ENCODE peak calls at places on chromosomes 12 and 14, in five cellular contexts. S is naive thymus-derived CD4-positive, alpha-beta T cell; N is neural progenitor cell; H is A549; I is left ventricle myocardium inferior. P is an unnamed sample.

GRCh38 chr14:54711812-54712211 is 144.9 kb downstream of the SAMD4A start:
- DNase-seq in S (no peak), I (no peak), N (no peak), H (no peak), P (no peak)

GRCh38 chr14:74763803-74764531 is 851 bp downstream of the YLPM1 start:
- DNase-seq in I (no peak), S (no peak), H (no peak), N (peak; percentile 44), P (no peak)

GRCh38 chr12:30996255-30996654 is 69.7 kb downstream of the TSPAN11 start:
- DNase-seq in N (no peak), S (no peak), H (no peak), I (no peak), P (no peak)

GRCh38 chr12:46071335-46071734 is 81.0 kb upstream of the SCAF11 start:
- DNase-seq in H (peak; percentile 9), N (no peak), S (no peak), I (no peak), P (no peak)

GRCh38 chr12:6860942-6861341 is 6.4 kb upstream of the TPI1 start:
- DNase-seq in H (no peak), S (no peak), N (no peak), I (no peak), P (no peak)

GRCh38 chr12:80400591-80400991 is 43.4 kb upstream of the PTPRQ start:
- DNase-seq in H (no peak), I (no peak), N (peak; percentile 60), S (no peak), P (no peak)

GRCh38 chr12:84247931-84248330 is 664.7 kb downstream of the SLC6A15 start:
- DNase-seq in S (no peak), H (no peak), I (no peak), N (no peak), P (no peak)

GRCh38 chr12:122318607-122319311 is 52.5 kb upstream of the VPS33A start:
- DNase-seq in N (no peak), I (no peak), H (peak; percentile 21), S (no peak), P (no peak)

GRCh38 chr14:71586131-71586893 is 345.9 kb upstream of the RGS6 start:
- DNase-seq in H (no peak), N (peak; percentile 62), I (no peak), S (no peak), P (no peak)

GRCh38 chr12:95054206-95054605 is 19.2 kb downstream of the NR2C1 start:
- DNase-seq in H (no peak), S (no peak), N (no peak), I (no peak), P (no peak)

GRCh38 chr14:43540948-43541347 is 966.1 kb downstream of the FSCB start:
- DNase-seq in N (peak; percentile 5), I (no peak), S (no peak), H (peak; percentile 54), P (no peak)

GRCh38 chr12:102769323-102769916 is 147.6 kb downstream of the PAH start:
- DNase-seq in H (peak; percentile 71), I (peak; percentile 23), N (peak; percentile 68), S (no peak), P (no peak)

GRCh38 chr14:54790092-54790491 is 112.5 kb downstream of the GCH1 start:
- DNase-seq in H (no peak), S (no peak), N (no peak), I (no peak), P (no peak)

GRCh38 chr12:117228239-117228638 is 38.0 kb upstream of the FBXO21 start:
- DNase-seq in N (no peak), H (peak; percentile 61), I (no peak), S (no peak), P (no peak)

GRCh38 chr12:23535441-23535840 is 414.0 kb downstream of the SOX5 start:
- DNase-seq in H (no peak), I (no peak), S (no peak), N (no peak), P (no peak)

GRCh38 chr12:124147579-124147978 is 147.3 kb upstream of the RFLNA start:
- DNase-seq in N (no peak), I (no peak), H (no peak), S (no peak), P (no peak)

GRCh38 chr14:51954657-51955056 is 34.7 kb upstream of the RTRAF start:
- DNase-seq in H (no peak), S (no peak), I (no peak), N (no peak), P (no peak)

GRCh38 chr14:91400696-91401095 is 16.9 kb downstream of the CCDC88C start:
- DNase-seq in H (no peak), I (no peak), N (no peak), S (no peak), P (no peak)

GRCh38 chr14:93719234-93719633 is 69.1 kb downstream of the PRIMA1 start:
- DNase-seq in S (no peak), N (no peak), I (no peak), H (no peak), P (no peak)

GRCh38 chr14:69571449-69571878 is 3.2 kb downstream of the CCDC177 start:
- DNase-seq in H (peak; percentile 49), I (no peak), S (no peak), N (no peak), P (no peak)

GRCh38 chr14:69572634-69573135 is 2.0 kb downstream of the CCDC177 start:
- DNase-seq in S (no peak), H (peak; percentile 23), I (no peak), N (no peak), P (no peak)

GRCh38 chr14:69573205-69573840 is 1.3 kb downstream of the CCDC177 start:
- DNase-seq in I (no peak), S (no peak), H (peak; percentile 17), N (no peak), P (no peak)

GRCh38 chr14:69570836-69571330 is 3.8 kb downstream of the CCDC177 start:
- DNase-seq in I (no peak), H (no peak), N (no peak), S (no peak), P (no peak)

GRCh38 chr14:69571879-69572633 is 2.6 kb downstream of the CCDC177 start:
- DNase-seq in N (no peak), S (no peak), I (no peak), H (peak; percentile 50), P (no peak)
- H3K4me3 ChIP-seq in N (no peak overlapping the region), S (no peak overlapping the region), I (peak overlapping the region; percentile 66), H (peak overlapping the region; percentile 45), P (peak overlapping the region; percentile 46)

GRCh38 chr14:38256358-38256840 is 506 bp upstream of the CLEC14A start:
- DNase-seq in H (no peak), S (no peak), I (no peak), N (peak; percentile 31), P (no peak)
- H3K4me3 ChIP-seq in H (no peak overlapping the region), S (peak overlapping the region; percentile 27), I (peak overlapping the region; percentile 76), N (peak overlapping the region; percentile 55), P (peak overlapping the region; percentile 22)

DNA sequence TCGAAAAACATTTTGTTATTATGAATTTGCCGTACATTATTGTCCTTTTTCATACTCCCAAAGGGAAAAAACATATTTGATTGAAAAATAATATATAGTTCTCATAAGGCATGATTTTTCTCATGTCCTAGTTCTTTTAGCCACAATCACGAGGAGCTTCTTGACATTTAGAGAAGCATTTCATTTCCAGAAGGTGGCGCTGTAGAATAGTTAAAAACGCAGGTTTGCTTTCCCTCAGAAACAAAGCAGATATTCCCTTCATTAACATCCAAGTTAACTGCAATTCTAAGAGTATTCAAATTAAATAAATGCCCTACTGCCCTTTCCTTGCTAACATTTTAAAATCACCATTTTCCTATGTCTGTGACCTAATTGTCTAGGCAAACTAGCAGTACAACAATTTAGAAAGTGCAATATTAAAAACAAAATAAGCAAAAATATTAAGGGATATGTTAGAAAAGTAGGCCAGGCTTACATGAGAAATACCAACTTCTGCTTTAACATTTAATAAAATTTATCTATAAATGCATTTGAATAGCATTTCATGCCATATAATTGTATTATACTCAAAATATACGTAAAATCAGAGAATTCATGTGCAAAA is 10.9 kb upstream of the PIK3C2G start:
- DNase-seq in S (no peak), H (peak; percentile 66), N (peak; percentile 88), I (no peak), P (no peak)
- H3K4me3 ChIP-seq in S (no peak overlapping the region), H (no peak overlapping the region), N (no peak overlapping the region), I (no peak overlapping the region), P (no peak overlapping the region)

GRCh38 chr12:33440477-33440876 is 858 bp upstream of the SYT10 start:
- DNase-seq in H (no peak), I (no peak), S (no peak), N (no peak), P (no peak)

GRCh38 chr12:33437598-33437997 is 2.0 kb downstream of the SYT10 start:
- DNase-seq in H (no peak), N (no peak), I (no peak), S (no peak), P (no peak)

GRCh38 chr12:33438025-33438772 is 1.4 kb downstream of the SYT10 start:
- DNase-seq in H (no peak), N (peak; percentile 23), S (no peak), I (no peak), P (no peak)

GRCh38 chr12:33438890-33439586 is 581 bp downstream of the SYT10 start:
- DNase-seq in H (no peak), N (peak; percentile 51), I (no peak), S (no peak), P (no peak)

GRCh38 chr12:33439587-33440011 is at the start of gene SYT10:
- DNase-seq in H (no peak), N (peak; percentile 89), I (no peak), S (no peak), P (no peak)
- H3K4me3 ChIP-seq in H (peak within 1 kb of the TSS; percentile 30), N (peak within 1 kb of the TSS; percentile 73), I (peak within 1 kb of the TSS; percentile 65), S (no peak within 1 kb of the TSS), P (no peak within 1 kb of the TSS)

GRCh38 chr12:3755898-3756297 is 3.0 kb upstream of the CRACR2A start:
- DNase-seq in N (no peak), I (no peak), S (no peak), H (no peak), P (no peak)

GRCh38 chr12:3752741-3753486 is at the start of gene CRACR2A:
- DNase-seq in I (peak; percentile 69), S (peak; percentile 75), H (peak; percentile 68), N (peak; percentile 94), P (peak; percentile 66)

GRCh38 chr12:3751151-3752095 is 1.5 kb downstream of the CRACR2A start:
- DNase-seq in N (no peak), I (no peak), S (no peak), H (no peak), P (no peak)

GRCh38 chr12:3752096-3752709 is 706 bp downstream of the CRACR2A start:
- DNase-seq in N (no peak), S (peak; percentile 68), H (no peak), I (peak; percentile 61), P (peak; percentile 44)

DNA sequence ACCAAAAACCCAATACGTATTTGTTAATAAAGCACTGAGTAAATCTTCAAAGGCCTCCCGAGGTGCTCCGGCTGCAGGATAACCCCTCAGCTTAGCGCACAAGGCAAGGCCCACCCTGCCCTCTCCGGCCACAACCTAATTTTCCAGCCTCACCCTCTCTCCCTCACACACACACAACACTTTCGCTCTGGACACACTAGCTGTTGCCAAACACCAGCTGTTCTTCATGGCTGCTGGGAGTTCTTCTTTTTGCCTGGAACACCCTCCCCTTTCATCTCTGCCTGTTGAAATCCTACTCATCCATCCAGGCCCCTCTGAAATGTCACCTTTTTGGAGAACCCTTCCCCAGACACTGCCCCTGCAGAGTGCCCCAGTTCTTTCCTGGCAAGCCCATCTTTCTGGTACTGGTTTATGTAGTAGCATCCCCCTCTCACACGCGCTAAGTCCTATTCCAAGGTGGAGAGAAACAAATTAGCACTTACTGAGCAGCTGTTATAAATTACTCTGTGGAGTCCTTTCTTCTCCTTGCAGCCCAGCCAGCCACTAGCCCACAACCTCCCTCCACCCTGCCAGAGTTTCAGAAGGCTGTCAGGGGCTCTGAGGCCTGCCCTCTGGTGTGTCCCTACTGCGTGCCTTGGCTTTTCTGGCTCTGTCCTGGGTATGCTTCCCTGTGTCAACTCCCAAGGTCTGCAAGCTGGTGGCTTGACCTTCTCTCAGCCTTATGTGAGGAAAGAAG is 808 bp upstream of the CRACR2A start:
- DNase-seq in S (no peak), H (no peak), I (peak; percentile 41), N (no peak), P (no peak)
- H3K4me3 ChIP-seq in S (peak overlapping the region; percentile 77), H (peak overlapping the region; percentile 41), I (peak overlapping the region; percentile 71), N (peak overlapping the region; percentile 40), P (peak overlapping the region; percentile 72)